ENCODE peak calls at places on chromosomes 4 and X, in four cellular contexts. One of them, this sample, is unnamed.

GRCh38 chrX:68686684-68687045 is 39.2 kb downstream of the STARD8 start:
- DNase-seq in cardiac fibroblast: peak; percentile 49
- DNase-seq in AG04450: no peak
- DNase-seq in mesendoderm: peak; percentile 44
- DNase-seq in this sample: no peak

GRCh38 chr4:84501197-84501492 is 2.1 kb upstream of the NKX6-1 start:
- DNase-seq in cardiac fibroblast: no peak
- DNase-seq in AG04450: no peak
- DNase-seq in mesendoderm: no peak
- DNase-seq in this sample: no peak

GRCh38 chr4:130029442-130029841 is 933.5 kb downstream of the C4orf33 start:
- DNase-seq in cardiac fibroblast: no peak
- DNase-seq in AG04450: no peak
- DNase-seq in mesendoderm: peak; percentile 87
- DNase-seq in this sample: no peak

GRCh38 chr4:8762356-8762755 is 109.3 kb downstream of the HMX1 start:
- DNase-seq in cardiac fibroblast: no peak
- DNase-seq in AG04450: no peak
- DNase-seq in mesendoderm: no peak
- DNase-seq in this sample: no peak

GRCh38 chr4:128451270-128451905 is 163.8 kb upstream of the PGRMC2 start:
- DNase-seq in cardiac fibroblast: no peak
- DNase-seq in AG04450: no peak
- DNase-seq in mesendoderm: no peak
- DNase-seq in this sample: no peak

GRCh38 chr4:100162027-100162685 is 28.1 kb downstream of the DDIT4L start:
- DNase-seq in cardiac fibroblast: no peak
- DNase-seq in AG04450: no peak
- DNase-seq in mesendoderm: no peak
- DNase-seq in this sample: no peak

GRCh38 chrX:53065066-53065465 is 16.5 kb downstream of the GPR173 start:
- DNase-seq in cardiac fibroblast: no peak
- DNase-seq in AG04450: no peak
- DNase-seq in mesendoderm: no peak
- DNase-seq in this sample: no peak

GRCh38 chr4:83639849-83640493 is 104.1 kb downstream of the GPAT3 start:
- DNase-seq in cardiac fibroblast: peak; percentile 89
- DNase-seq in AG04450: peak; percentile 61
- DNase-seq in mesendoderm: peak; percentile 73
- DNase-seq in this sample: peak; percentile 69

GRCh38 chr4:186823989-186824388 is 100.3 kb upstream of the FAT1 start:
- DNase-seq in cardiac fibroblast: no peak
- DNase-seq in AG04450: no peak
- DNase-seq in mesendoderm: no peak
- DNase-seq in this sample: no peak

GRCh38 chr4:169952236-169953088 is 73.7 kb downstream of the MFAP3L start:
- DNase-seq in cardiac fibroblast: no peak
- DNase-seq in AG04450: no peak
- DNase-seq in mesendoderm: no peak
- DNase-seq in this sample: no peak

GRCh38 chr4:53189011-53189410 is 176.8 kb downstream of the SCFD2 start:
- DNase-seq in cardiac fibroblast: peak; percentile 82
- DNase-seq in AG04450: peak; percentile 26
- DNase-seq in mesendoderm: no peak
- DNase-seq in this sample: no peak

GRCh38 chr4:95288552-95288951 is 260.2 kb downstream of the UNC5C start:
- DNase-seq in cardiac fibroblast: no peak
- DNase-seq in AG04450: no peak
- DNase-seq in mesendoderm: peak; percentile 19
- DNase-seq in this sample: no peak

GRCh38 chrX:101450951-101451350 is 34.3 kb upstream of the ARMCX4 start:
- DNase-seq in cardiac fibroblast: no peak
- DNase-seq in AG04450: no peak
- DNase-seq in mesendoderm: no peak
- DNase-seq in this sample: no peak

GRCh38 chr4:8171941-8172924 is 13.6 kb upstream of the ABLIM2 start:
- DNase-seq in cardiac fibroblast: no peak
- DNase-seq in AG04450: peak; percentile 30
- DNase-seq in mesendoderm: no peak
- DNase-seq in this sample: no peak

GRCh38 chrX:8049827-8050226 is 121.2 kb downstream of the VCX2 start:
- DNase-seq in cardiac fibroblast: peak; percentile 29
- DNase-seq in AG04450: no peak
- DNase-seq in mesendoderm: no peak
- DNase-seq in this sample: no peak

GRCh38 chrX:27910412-27910811 is 70.8 kb downstream of the DCAF8L1 start:
- DNase-seq in cardiac fibroblast: no peak
- DNase-seq in AG04450: no peak
- DNase-seq in mesendoderm: no peak
- DNase-seq in this sample: no peak

GRCh38 chr4:10403633-10404445 is 53.4 kb downstream of the ZNF518B start:
- DNase-seq in cardiac fibroblast: peak; percentile 75
- DNase-seq in AG04450: no peak
- DNase-seq in mesendoderm: peak; percentile 53
- DNase-seq in this sample: peak; percentile 10

GRCh38 chr4:3010998-3011397 is 47.6 kb downstream of the GRK4 start:
- DNase-seq in cardiac fibroblast: peak; percentile 54
- DNase-seq in AG04450: peak; percentile 38
- DNase-seq in mesendoderm: no peak
- DNase-seq in this sample: no peak

GRCh38 chr4:113760094-113760851 is 1.3 kb downstream of the CAMK2D start:
- DNase-seq in cardiac fibroblast: peak; percentile 67
- DNase-seq in AG04450: no peak
- DNase-seq in mesendoderm: peak; percentile 54
- DNase-seq in this sample: no peak

GRCh38 chrX:119145241-119145653 is 17.6 kb upstream of the KIAA1210 start:
- DNase-seq in cardiac fibroblast: peak; percentile 21
- DNase-seq in AG04450: no peak
- DNase-seq in mesendoderm: peak; percentile 37
- DNase-seq in this sample: no peak

GRCh38 chr4:42397256-42397634 is at the start of gene SHISA3:
- DNase-seq in cardiac fibroblast: peak; percentile 60
- DNase-seq in AG04450: no peak
- DNase-seq in mesendoderm: peak; percentile 87
- DNase-seq in this sample: no peak

GRCh38 chrX:48456628-48457027 is 13.4 kb downstream of the SLC38A5 start:
- DNase-seq in cardiac fibroblast: no peak
- DNase-seq in AG04450: no peak
- DNase-seq in mesendoderm: no peak
- DNase-seq in this sample: no peak

GRCh38 chrX:122272011-122272410 is 912.1 kb upstream of the GRIA3 start:
- DNase-seq in cardiac fibroblast: no peak
- DNase-seq in AG04450: no peak
- DNase-seq in mesendoderm: no peak
- DNase-seq in this sample: no peak

GRCh38 chrX:40240844-40241243 is 143.1 kb upstream of the BCOR start:
- DNase-seq in cardiac fibroblast: no peak
- DNase-seq in AG04450: no peak
- DNase-seq in mesendoderm: no peak
- DNase-seq in this sample: no peak

GRCh38 chr4:54011201-54011600 is 53.2 kb downstream of the CHIC2 start:
- DNase-seq in cardiac fibroblast: no peak
- DNase-seq in AG04450: no peak
- DNase-seq in mesendoderm: no peak
- DNase-seq in this sample: no peak

GRCh38 chr4:186723207-186724047 is at the start of gene FAT1:
- DNase-seq in cardiac fibroblast: peak; percentile 91
- DNase-seq in AG04450: no peak
- DNase-seq in mesendoderm: peak; percentile 87
- DNase-seq in this sample: no peak

GRCh38 chrX:134459683-134460004 is 321 bp upstream of the HPRT1 start:
- DNase-seq in cardiac fibroblast: no peak
- DNase-seq in AG04450: no peak
- DNase-seq in mesendoderm: no peak
- DNase-seq in this sample: no peak

GRCh38 chr4:127141857-127142256 is 490.9 kb upstream of the INTU start:
- DNase-seq in cardiac fibroblast: peak; percentile 42
- DNase-seq in AG04450: no peak
- DNase-seq in mesendoderm: no peak
- DNase-seq in this sample: no peak

GRCh38 chr4:182188622-182189021 is 54.6 kb upstream of the TENM3 start:
- DNase-seq in cardiac fibroblast: peak; percentile 16
- DNase-seq in AG04450: no peak
- DNase-seq in mesendoderm: no peak
- DNase-seq in this sample: no peak

GRCh38 chrX:106649523-106650428 is 38.0 kb downstream of the RADX start:
- DNase-seq in cardiac fibroblast: no peak
- DNase-seq in AG04450: no peak
- DNase-seq in mesendoderm: no peak
- DNase-seq in this sample: no peak

GRCh38 chr4:37662861-37663390 is 23.2 kb downstream of the RELL1 start:
- DNase-seq in cardiac fibroblast: no peak
- DNase-seq in AG04450: no peak
- DNase-seq in mesendoderm: no peak
- DNase-seq in this sample: no peak

GRCh38 chrX:107659768-107660167 is 31.5 kb downstream of the PRPS1 start:
- DNase-seq in cardiac fibroblast: peak; percentile 76
- DNase-seq in AG04450: no peak
- DNase-seq in mesendoderm: no peak
- DNase-seq in this sample: no peak

This sample was measured in smooth muscle cell of the brain vasculature.